ENCODE peak calls at places on chromosomes 12 and 14, in six cellular contexts. D is NCI-H1105, B is kidney tubule cell, A is NCI-H1092 treated with DMSO at 0.1 percent for 48 hours, S is NCI-H1436, J is chondrocyte. N is an unnamed sample.
A peak's percentile ranks its signal among the peaks of the same experiment; 100 is the strongest.

GRCh38 chr12:79155703-79156102 is 291.1 kb downstream of the SYT1 start:
- DNase-seq in D (no peak), B (no peak), A (no peak), S (no peak), J (no peak), N (no peak)

GRCh38 chr12:82415402-82415801 is 57.1 kb downstream of the METTL25 start:
- DNase-seq in D (no peak), B (peak; percentile 91), A (no peak), S (no peak), J (no peak), N (no peak)

GRCh38 chr12:58871557-58871956 is 48.7 kb downstream of the LRIG3 start:
- DNase-seq in D (no peak), B (no peak), A (no peak), S (no peak), J (no peak), N (no peak)

GRCh38 chr14:99143126-99143525 is 128.9 kb downstream of the BCL11B start:
- DNase-seq in D (no peak), B (no peak), A (no peak), S (no peak), J (no peak), N (no peak)

GRCh38 chr12:104562763-104563162 is 106.0 kb downstream of the CHST11 start:
- DNase-seq in D (no peak), B (no peak), A (no peak), S (no peak), J (no peak), N (no peak)

GRCh38 chr12:63991036-63991547 is 146.6 kb downstream of the SRGAP1 start:
- DNase-seq in D (no peak), B (peak; percentile 51), A (no peak), S (no peak), J (no peak), N (no peak)

GRCh38 chr14:54658836-54659235 is 91.9 kb downstream of the SAMD4A start:
- DNase-seq in D (no peak), B (peak; percentile 55), A (no peak), S (no peak), J (no peak), N (no peak)

GRCh38 chr12:48997719-48998496 is 1.3 kb downstream of the DDN start:
- DNase-seq in D (no peak), B (no peak), A (no peak), S (peak; percentile 47), J (no peak), N (no peak)

GRCh38 chr14:88695873-88696272 is 96.9 kb downstream of the EML5 start:
- DNase-seq in D (no peak), B (peak; percentile 22), A (no peak), S (no peak), J (no peak), N (no peak)

GRCh38 chr12:4829161-4829792 is 80.4 kb upstream of the KCNA1 start:
- DNase-seq in D (no peak), B (no peak), A (no peak), S (no peak), J (no peak), N (no peak)

GRCh38 chr12:62520361-62520760 is 53.7 kb downstream of the MON2 start:
- DNase-seq in D (no peak), B (no peak), A (peak; percentile 4), S (no peak), J (no peak), N (peak; percentile 1)

GRCh38 chr14:73342670-73343069 is 105.4 kb downstream of the PAPLN start:
- DNase-seq in D (no peak), B (peak; percentile 6), A (peak; percentile 6), S (no peak), J (no peak), N (no peak)

GRCh38 chr14:102893452-102893851 is 29.0 kb upstream of the AMN start:
- DNase-seq in D (no peak), B (no peak), A (no peak), S (no peak), J (no peak), N (no peak)

GRCh38 chr12:89662623-89663022 is 46.0 kb downstream of the ATP2B1 start:
- DNase-seq in D (no peak), B (no peak), A (no peak), S (no peak), J (no peak), N (no peak)

GRCh38 chr14:89262041-89262440 is 155.0 kb downstream of the FOXN3 start:
- DNase-seq in D (no peak), B (no peak), A (no peak), S (no peak), J (no peak), N (no peak)

GRCh38 chr12:52203126-52203921 is 11.5 kb upstream of the KRT80 start:
- DNase-seq in D (no peak), B (peak; percentile 96), A (peak; percentile 27), S (peak; percentile 73), J (peak; percentile 68), N (peak; percentile 88)

GRCh38 chr12:80848858-80849257 is 88.9 kb downstream of the LIN7A start:
- DNase-seq in D (no peak), B (no peak), A (no peak), S (no peak), J (no peak), N (no peak)

GRCh38 chr14:52553002-52553670 is 500 bp downstream of the GPR137C start:
- DNase-seq in D (peak; percentile 42), B (peak; percentile 35), A (peak; percentile 63), S (no peak), J (no peak), N (peak; percentile 58)

GRCh38 chr12:56374726-56375597 is 12.3 kb upstream of the APOF start:
- DNase-seq in D (no peak), B (peak; percentile 39), A (no peak), S (no peak), J (no peak), N (no peak)

GRCh38 chr12:49740930-49741881 is at the start of gene TMBIM6:
- DNase-seq in D (peak; percentile 95), B (peak; percentile 100), A (peak; percentile 98), S (peak; percentile 99), J (peak; percentile 100), N (peak; percentile 100)

GRCh38 chr12:114669501-114670256 is 14.3 kb downstream of the TBX3 start:
- DNase-seq in D (peak; percentile 33), B (no peak), A (no peak), S (no peak), J (no peak), N (no peak)

GRCh38 chr12:46547421-46548340 is 175.1 kb upstream of the SLC38A2 start:
- DNase-seq in D (no peak), B (peak; percentile 52), A (no peak), S (no peak), J (no peak), N (no peak)

GRCh38 chr12:105510526-105510925 is 180.0 kb downstream of the C12orf75 start:
- DNase-seq in D (no peak), B (no peak), A (no peak), S (no peak), J (no peak), N (no peak)

GRCh38 chr12:52183544-52183910 is 8.3 kb downstream of the KRT80 start:
- DNase-seq in D (no peak), B (no peak), A (no peak), S (no peak), J (no peak), N (no peak)

GRCh38 chr12:113167868-113168267 is 17.4 kb downstream of the DDX54 start:
- DNase-seq in D (no peak), B (no peak), A (no peak), S (no peak), J (no peak), N (no peak)

GRCh38 chr12:62793256-62794217 is 141.4 kb downstream of the PPM1H start:
- DNase-seq in D (peak; percentile 38), B (peak; percentile 78), A (peak; percentile 62), S (peak; percentile 55), J (no peak), N (peak; percentile 74)

GRCh38 chr12:95601626-95602025 is 50.4 kb upstream of the USP44 start:
- DNase-seq in D (no peak), B (peak; percentile 72), A (no peak), S (no peak), J (no peak), N (no peak)

GRCh38 chr12:29783773-29784666 is at the start of gene TMTC1:
- DNase-seq in D (peak; percentile 70), B (peak; percentile 47), A (peak; percentile 65), S (peak; percentile 50), J (peak; percentile 91), N (no peak)

GRCh38 chr12:115506822-115507629 is 770.5 kb downstream of the MED13L start:
- DNase-seq in D (no peak), B (no peak), A (no peak), S (no peak), J (no peak), N (no peak)

GRCh38 chr14:61386173-61386772 is 64.9 kb downstream of the PRKCH start:
- DNase-seq in D (no peak), B (no peak), A (no peak), S (no peak), J (no peak), N (no peak)

GRCh38 chr12:118391836-118392235 is 15.5 kb downstream of the SUDS3 start:
- DNase-seq in D (no peak), B (no peak), A (no peak), S (no peak), J (no peak), N (no peak)

GRCh38 chr12:84924956-84925355 is 12.4 kb upstream of the SLC6A15 start:
- DNase-seq in D (no peak), B (peak; percentile 43), A (no peak), S (no peak), J (no peak), N (no peak)

GRCh38 chr14:76089151-76089550 is 62.6 kb upstream of the GPATCH2L start:
- DNase-seq in D (no peak), B (no peak), A (no peak), S (no peak), J (no peak), N (no peak)